ENCODE peak calls at places on chromosomes 12 and 14, in eight cellular contexts. V, P, H, C, Q, Z, S and M are unnamed samples.

GRCh38 chr12:5945071-5946008 is at the start of gene ANO2:
- DNase-seq in Z (peak; percentile 80), P (no peak), Q (no peak), V (no peak), H (no peak), S (peak; percentile 62), C (no peak), M (no peak)

GRCh38 chr14:68715032-68715924 is 77.6 kb downstream of the ZFP36L1 start:
- DNase-seq in C (peak; percentile 48), V (no peak), P (no peak), Q (peak; percentile 79), H (no peak), S (no peak), Z (no peak), M (no peak)

GRCh38 chr12:49020441-49020840 is 1.9 kb upstream of the PRKAG1 start:
- DNase-seq in H (no peak), V (peak; percentile 29), Q (no peak), S (no peak), P (no peak), C (no peak), Z (no peak), M (no peak)

GRCh38 chr14:95575820-95576473 is 41.1 kb downstream of the GLRX5 start:
- DNase-seq in H (no peak), P (no peak), V (no peak), Q (no peak), Z (no peak), S (no peak), C (no peak), M (no peak)

GRCh38 chr12:27359578-27360340 is 27.1 kb downstream of the BMAL2 start:
- DNase-seq in C (peak; percentile 47), H (no peak), S (no peak), P (no peak), Z (no peak), V (no peak), Q (peak; percentile 44), M (no peak)

GRCh38 chr12:24109381-24110039 is 160.0 kb upstream of the SOX5 start:
- DNase-seq in P (no peak), H (peak; percentile 46), Q (peak; percentile 30), V (peak; percentile 66), Z (peak; percentile 19), C (no peak), S (no peak), M (no peak)

GRCh38 chr14:23366163-23366921 is 1.4 kb upstream of the EFS start:
- DNase-seq in S (peak; percentile 49), Z (peak; percentile 88), Q (peak; percentile 77), V (no peak), H (no peak), P (peak; percentile 90), C (peak; percentile 54), M (no peak)

GRCh38 chr14:88470542-88471440 is 84.0 kb downstream of the PTPN21 start:
- DNase-seq in S (no peak), P (no peak), H (no peak), Z (no peak), V (no peak), Q (no peak), C (no peak), M (no peak)

GRCh38 chr12:114238808-114239207 is 167.1 kb downstream of the TBX5 start:
- DNase-seq in H (no peak), C (peak; percentile 13), S (no peak), P (no peak), Z (peak; percentile 53), Q (peak; percentile 55), V (no peak), M (no peak)

DNA sequence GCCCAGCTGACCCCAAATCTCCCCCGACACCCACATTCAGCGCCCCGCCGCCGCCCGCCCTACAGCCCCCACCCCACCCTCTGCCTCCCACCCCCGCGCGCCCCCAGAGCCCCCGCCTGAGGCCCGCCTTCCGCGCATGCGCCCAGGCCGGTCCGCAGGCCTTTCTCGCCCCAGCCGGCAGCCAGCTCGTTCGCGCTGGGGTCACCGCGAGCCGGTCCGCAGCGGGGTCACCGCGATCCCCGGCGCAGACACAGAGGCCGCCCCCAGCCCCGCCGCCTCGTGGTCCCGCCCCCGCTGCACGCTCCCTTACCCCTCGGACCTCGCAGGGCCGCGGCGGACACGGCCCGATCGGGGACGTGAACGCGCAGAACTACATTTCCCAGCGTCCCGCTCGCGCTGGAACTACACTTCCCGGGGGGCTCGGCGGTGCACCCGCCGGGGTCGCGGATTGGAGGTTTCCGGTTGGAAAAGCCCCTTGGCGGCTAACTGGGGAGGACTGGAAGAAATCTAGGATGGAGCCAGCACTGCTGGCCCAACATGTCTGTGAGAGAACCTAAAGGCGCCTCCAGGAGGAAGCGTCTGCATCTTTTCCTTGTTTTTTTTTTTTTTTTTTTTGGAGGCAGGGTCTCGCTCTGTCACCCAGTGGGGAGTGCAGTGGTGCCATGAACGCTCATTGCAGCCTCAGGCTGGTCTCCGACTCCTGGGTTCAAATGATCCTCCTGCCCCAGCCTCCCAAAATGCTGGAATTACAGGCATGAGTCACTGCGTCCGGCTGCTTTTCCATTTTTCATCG is at the start of gene ZNF605:
- DNase-seq in Z (peak; percentile 92), S (peak; percentile 83), V (peak; percentile 95), P (peak; percentile 93), Q (peak; percentile 90), H (peak; percentile 94), C (peak; percentile 87), M (peak; percentile 94)
- TF ChIP-seq CTCF in Z (no peak), S (no peak), V (no peak), P (no peak), Q (no peak), H (no peak), C (no peak), M (no peak)

GRCh38 chr14:104724981-104725771 is 1.1 kb downstream of the ADSS1 start:
- DNase-seq in C (no peak), V (no peak), Z (peak; percentile 39), S (peak; percentile 50), Q (peak; percentile 59), H (no peak), P (no peak), M (no peak)
- TF ChIP-seq CTCF in C (peak; percentile 38), V (no peak), Z (peak; percentile 45), S (no peak), Q (peak; percentile 46), H (no peak), P (no peak), M (peak; percentile 4)

GRCh38 chr12:21806255-21806654 is 31.7 kb upstream of the KCNJ8 start:
- DNase-seq in P (no peak), C (no peak), V (no peak), Q (no peak), S (no peak), H (no peak), Z (no peak), M (no peak)
- TF ChIP-seq CTCF in P (no peak), C (no peak), V (no peak), Q (no peak), S (no peak), H (no peak), Z (no peak), M (no peak)

DNA sequence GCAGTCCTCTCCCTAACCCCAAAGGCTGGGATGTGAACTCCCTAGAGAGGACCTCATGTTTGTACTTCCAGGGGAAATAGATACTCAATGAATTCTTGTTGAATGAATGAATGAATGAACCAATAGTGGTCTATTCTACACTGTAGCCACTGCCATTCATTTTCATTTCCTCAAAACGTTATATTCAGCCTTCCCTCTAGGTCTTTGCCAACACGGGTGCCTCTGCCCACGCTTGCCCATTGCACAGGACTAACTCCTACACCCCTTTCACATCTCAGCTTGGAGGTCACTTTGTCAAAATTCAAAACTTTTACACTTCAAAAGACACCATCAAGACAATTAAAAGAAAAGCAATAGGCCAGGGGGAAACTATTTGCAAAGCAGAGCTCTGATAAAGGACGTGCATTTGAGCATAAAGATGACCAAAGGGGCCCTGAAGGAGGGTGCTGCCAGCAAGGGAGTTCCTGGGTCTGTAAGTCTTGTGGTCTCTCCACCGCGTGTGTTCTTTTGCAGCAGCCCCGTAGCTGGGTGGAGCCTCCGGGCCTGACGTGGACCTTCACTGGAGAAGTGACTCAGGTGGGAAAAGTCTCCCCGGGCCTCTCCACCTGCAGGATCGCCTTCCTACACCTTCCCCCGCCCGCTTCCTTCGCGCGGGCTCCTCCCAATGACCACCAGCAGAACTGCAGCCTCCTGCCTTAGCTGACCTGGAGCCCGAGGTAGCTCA is 31.5 kb downstream of the TMEM63C start:
- DNase-seq in V (peak; percentile 78), H (peak; percentile 75), Q (peak; percentile 3), P (no peak), C (no peak), S (peak; percentile 73), Z (peak; percentile 69), M (no peak)
- TF ChIP-seq CTCF in V (peak; percentile 80), H (peak; percentile 87), Q (peak; percentile 69), P (no peak), C (peak; percentile 44), S (peak; percentile 51), Z (peak; percentile 76), M (peak; percentile 47)

DNA sequence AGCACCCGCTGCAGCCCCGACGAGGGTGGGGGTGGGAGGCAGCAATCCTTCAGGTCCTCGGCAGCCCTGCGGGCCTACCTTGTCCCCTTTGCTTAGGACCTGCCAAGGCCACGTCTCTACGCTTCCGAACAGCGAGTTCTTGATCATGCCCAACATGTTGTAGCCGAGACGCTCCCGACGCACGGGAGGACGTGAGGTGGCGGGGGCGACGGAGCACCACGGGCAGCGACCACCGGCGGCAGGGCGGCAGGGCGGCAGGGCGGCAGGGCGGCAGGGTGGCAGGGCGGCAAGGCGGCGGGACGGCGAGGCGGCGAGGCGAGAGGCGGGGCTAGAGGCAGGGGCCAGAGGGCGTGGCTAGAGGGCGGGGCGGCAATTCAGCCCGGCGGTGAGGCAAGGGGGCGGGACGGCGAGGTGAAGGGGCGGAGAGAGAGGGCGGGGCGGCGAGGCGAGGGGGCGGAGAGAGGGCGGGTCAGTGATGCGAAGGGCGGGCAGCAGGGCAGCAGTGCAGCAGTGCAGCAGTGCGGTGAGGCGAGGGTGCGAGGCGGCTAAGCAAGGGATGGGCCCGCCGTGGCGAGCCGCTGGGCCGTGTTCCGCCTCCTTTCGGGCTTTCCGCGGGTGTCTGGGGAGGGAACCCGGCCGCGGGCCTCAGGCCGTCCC is at the start of gene HEBP1:
- DNase-seq in S (peak; percentile 98), Z (peak; percentile 96), Q (peak; percentile 92), C (peak; percentile 89), V (peak; percentile 99), H (peak; percentile 98), P (peak; percentile 97), M (peak; percentile 98)
- TF ChIP-seq CTCF in S (no peak), Z (no peak), Q (no peak), C (no peak), V (no peak), H (no peak), P (no peak), M (no peak)

GRCh38 chr12:98727196-98727595 is 82.1 kb downstream of the APAF1 start:
- DNase-seq in Z (no peak), Q (no peak), V (no peak), C (no peak), H (no peak), P (no peak), S (no peak), M (no peak)

GRCh38 chr12:98719515-98720504 is 74.7 kb downstream of the APAF1 start:
- DNase-seq in Z (no peak), P (no peak), H (peak; percentile 30), C (no peak), V (peak; percentile 30), S (no peak), Q (no peak), M (no peak)

GRCh38 chr12:98721204-98721702 is 76.2 kb downstream of the APAF1 start:
- DNase-seq in Q (no peak), C (no peak), S (no peak), Z (no peak), P (no peak), V (no peak), H (no peak), M (no peak)

GRCh38 chr12:98724384-98725155 is 79.5 kb downstream of the APAF1 start:
- DNase-seq in V (no peak), Z (no peak), C (no peak), S (no peak), H (no peak), P (no peak), Q (no peak), M (no peak)

GRCh38 chr12:98725481-98726247 is 80.6 kb downstream of the APAF1 start:
- DNase-seq in P (no peak), Q (peak; percentile 68), H (peak; percentile 48), C (peak; percentile 66), V (peak; percentile 54), Z (peak; percentile 58), S (peak; percentile 57), M (no peak)
- TF ChIP-seq CTCF in P (no peak), Q (peak; percentile 58), H (peak; percentile 65), C (peak; percentile 65), V (peak; percentile 22), Z (peak; percentile 64), S (no peak), M (peak; percentile 71)